ENCODE peak calls at places on chromosome 7, in ten cellular contexts. P, S, Y, A, G, H, F, L, T and O are unnamed samples. For H3K9me3, the result is how much of the 10 kb centered on the place peaks cover.

GRCh38 chr7:135523146-135523545 is 13.2 kb upstream of the CNOT4 start:
- DNase-seq in P (no peak), S (no peak), Y (no peak), A (no peak), G (no peak), H (no peak), F (no peak), L (no peak), T (no peak), O (no peak)

GRCh38 chr7:37081436-37081835 is 357.1 kb upstream of the AOAH start:
- DNase-seq in P (peak), S (peak), Y (no peak), A (no peak), G (peak), H (no peak), F (no peak), L (no peak), T (no peak), O (no peak)

GRCh38 chr7:98638853-98639252 is 21.8 kb downstream of the NPTX2 start:
- DNase-seq in P (no peak), S (no peak), Y (no peak), A (no peak), G (no peak), H (no peak), F (no peak), L (no peak), T (no peak), O (no peak)

GRCh38 chr7:131605280-131605878 is 49.0 kb upstream of the PODXL start:
- DNase-seq in P (no peak), S (peak), Y (no peak), A (no peak), G (no peak), H (no peak), F (peak), L (peak), T (no peak), O (no peak)

GRCh38 chr7:12474035-12474434 is 70.4 kb upstream of the VWDE start:
- DNase-seq in P (no peak), S (no peak), Y (no peak), A (no peak), G (no peak), H (no peak), F (no peak), L (peak), T (no peak), O (peak)

GRCh38 chr7:13920053-13920697 is 69.3 kb downstream of the ETV1 start:
- DNase-seq in P (peak), S (peak), Y (peak), A (no peak), G (peak), H (no peak), F (peak), L (peak), T (no peak), O (no peak)

GRCh38 chr7:36910401-36910800 is 186.1 kb upstream of the AOAH start:
- DNase-seq in P (no peak), S (no peak), Y (no peak), A (no peak), G (no peak), H (no peak), F (peak), L (no peak), T (no peak), O (no peak)

GRCh38 chr7:140696024-140696678 is 357 bp upstream of the NDUFB2 start:
- DNase-seq in P (peak), S (peak), Y (peak), A (peak), G (no peak), H (peak), F (peak), L (peak), T (peak), O (peak)

GRCh38 chr7:22189741-22190140 is 167.2 kb downstream of the RAPGEF5 start:
- DNase-seq in P (no peak), S (no peak), Y (no peak), A (no peak), G (no peak), H (no peak), F (no peak), L (no peak), T (no peak), O (no peak)

GRCh38 chr7:91850455-91850854 is 30.0 kb downstream of the MTERF1 start:
- DNase-seq in P (no peak), S (peak), Y (peak), A (no peak), G (no peak), H (no peak), F (no peak), L (peak), T (no peak), O (no peak)

GRCh38 chr7:7672545-7673239 is 32.1 kb downstream of the UMAD1 start:
- DNase-seq in P (no peak), S (no peak), Y (no peak), A (no peak), G (no peak), H (no peak), F (no peak), L (no peak), T (no peak), O (no peak)

GRCh38 chr7:144398291-144398690 is 5.2 kb downstream of the NOBOX start:
- DNase-seq in P (no peak), S (no peak), Y (no peak), A (no peak), G (no peak), H (no peak), F (no peak), L (no peak), T (no peak), O (no peak)

GRCh38 chr7:95104739-95105138 is 197.3 kb downstream of the PPP1R9A start:
- DNase-seq in P (peak), S (no peak), Y (peak), A (no peak), G (peak), H (no peak), F (no peak), L (peak), T (no peak), O (no peak)

GRCh38 chr7:44172352-44172751 is 16.9 kb downstream of the GCK start:
- DNase-seq in P (no peak), S (no peak), Y (no peak), A (no peak), G (no peak), H (peak), F (no peak), L (no peak), T (no peak), O (no peak)

DNA sequence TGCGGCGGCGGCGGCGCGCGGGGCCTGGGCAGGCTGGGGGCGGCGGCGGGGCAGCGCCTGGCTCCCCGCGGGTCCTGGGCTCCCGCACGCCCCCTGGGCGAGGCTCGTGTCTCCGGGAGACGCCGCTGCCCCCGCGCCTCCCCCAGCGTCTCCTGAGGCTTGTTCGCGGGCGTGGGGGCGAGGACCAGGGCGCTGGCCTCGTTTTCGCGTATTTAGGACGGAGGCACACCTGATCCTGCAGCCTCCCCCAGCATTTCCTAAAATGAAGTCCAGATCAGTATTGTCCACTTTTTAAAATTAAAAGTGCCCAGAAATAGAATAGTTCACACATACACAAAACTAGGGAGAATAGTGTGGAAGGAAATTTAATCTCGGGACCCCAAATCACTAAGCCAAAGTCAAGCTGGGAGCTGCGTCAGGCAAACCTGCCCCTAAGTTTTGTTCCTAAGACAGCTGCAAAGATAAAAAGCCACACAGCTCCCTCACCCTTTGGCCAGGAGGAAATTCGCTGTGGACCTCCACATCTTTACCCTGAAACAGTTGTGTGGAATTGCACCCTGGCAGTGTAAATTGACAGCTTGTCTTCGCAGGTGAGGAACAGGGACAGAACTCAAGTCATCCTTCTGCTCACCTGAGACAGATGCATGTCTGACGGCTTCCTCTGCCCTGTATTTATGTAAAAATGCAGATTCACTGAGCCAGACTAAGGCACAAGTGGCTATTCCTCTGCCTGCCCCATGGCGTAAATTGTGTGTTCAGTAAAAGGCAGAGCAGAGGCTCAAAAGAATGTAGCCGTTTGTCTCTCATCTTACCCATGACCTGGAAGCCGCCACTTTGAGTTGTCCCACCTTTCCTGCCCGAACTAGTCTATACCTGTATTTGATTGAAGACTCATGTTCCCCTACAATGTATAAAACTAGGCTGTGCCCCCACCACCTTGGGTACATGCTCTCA is 740 bp downstream of the GALNT11 start:
- DNase-seq in P (no peak), S (no peak), Y (no peak), A (no peak), G (no peak), H (no peak), F (peak), L (no peak), T (no peak), O (no peak)
- TF ChIP-seq CTCF in P (no peak), S (no peak), Y (no peak), A (no peak), G (no peak), H (peak), F (peak), L (no peak), T (no peak), O (no peak)

DNA sequence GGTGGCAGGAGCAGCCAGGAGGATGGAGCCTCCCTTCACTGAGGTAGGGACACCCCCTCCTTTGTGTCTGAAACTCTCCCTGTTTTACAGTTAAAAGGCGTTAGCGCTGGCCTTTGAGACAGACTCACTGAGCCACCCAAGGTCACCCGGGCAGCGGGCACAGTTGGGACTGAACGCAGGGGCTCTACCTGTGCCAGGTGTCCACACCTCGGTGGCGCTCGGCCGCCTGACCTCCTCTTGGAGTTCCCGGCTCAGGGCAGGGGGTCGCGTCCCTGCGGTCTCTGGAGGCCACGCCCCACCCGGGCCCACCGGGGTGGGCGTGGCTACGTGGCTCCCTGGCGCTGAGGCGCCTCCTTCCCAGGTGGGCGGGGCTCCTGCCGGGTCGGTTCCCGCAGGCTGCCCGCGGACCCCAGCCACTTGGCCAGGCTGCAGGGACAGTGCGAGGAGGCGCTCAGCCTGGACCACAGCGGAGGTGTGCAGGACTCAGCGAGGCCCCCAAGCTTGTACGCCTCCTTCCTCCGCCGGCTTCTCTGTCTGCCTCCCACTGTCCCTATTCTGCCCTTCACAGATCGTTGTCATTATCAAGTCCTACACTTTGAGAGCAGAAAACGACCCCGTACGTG is 39.9 kb upstream of the LEP start:
- DNase-seq in P (peak), S (no peak), Y (no peak), A (no peak), G (no peak), H (no peak), F (peak), L (no peak), T (no peak), O (peak)
- H3K4me3 ChIP-seq in P (no peak), S (peak), Y (no peak), A (no peak), G (no peak), H (no peak), F (peak), L (no peak), T (peak), O (peak)

DNA sequence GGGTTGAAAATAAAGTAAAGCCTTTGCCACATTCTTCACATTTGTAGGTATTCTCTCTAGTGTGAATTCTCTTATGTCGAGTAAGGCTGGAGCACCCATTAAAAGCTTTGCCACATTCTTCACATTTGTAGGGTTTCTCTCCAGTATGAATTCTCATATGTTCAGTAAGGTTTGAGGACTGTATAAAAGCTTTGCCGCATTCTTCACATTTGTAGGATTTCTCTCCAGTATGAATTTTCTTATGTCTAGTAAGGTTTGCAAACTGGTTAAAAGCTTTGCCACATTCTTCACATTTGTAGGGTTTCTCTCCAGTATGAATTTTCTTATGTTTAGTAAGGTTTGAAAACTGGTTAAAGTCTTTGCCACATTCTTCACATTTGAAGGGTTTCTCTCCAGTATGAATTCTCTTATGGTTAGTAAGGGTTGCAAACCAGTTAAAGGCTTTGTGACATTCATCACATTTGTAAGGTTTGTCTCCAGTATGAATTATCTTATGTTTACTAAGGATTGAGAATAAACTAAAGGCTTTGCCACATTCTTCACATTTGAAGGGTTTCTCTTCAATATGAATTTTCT is 41.4 kb downstream of the ZNF680 start:
- DNase-seq in P (no peak), S (no peak), Y (no peak), A (no peak), G (no peak), H (no peak), F (no peak), L (no peak), T (no peak), O (no peak)
- H3K9me3 ChIP-seq in P (under half), S (under half), Y (half or more), A (half or more), G (under half), H (half or more), F (half or more), L (under half), T (half or more), O (under half)

GRCh38 chr7:3092468-3092867 is 48.8 kb upstream of the CARD11 start:
- DNase-seq in P (peak), S (no peak), Y (no peak), A (peak), G (no peak), H (peak), F (no peak), L (no peak), T (peak), O (no peak)

GRCh38 chr7:3087243-3087642 is 43.6 kb upstream of the CARD11 start:
- DNase-seq in P (no peak), S (no peak), Y (no peak), A (no peak), G (no peak), H (no peak), F (no peak), L (peak), T (no peak), O (no peak)

GRCh38 chr7:3091631-3092030 is 48.0 kb upstream of the CARD11 start:
- DNase-seq in P (no peak), S (no peak), Y (no peak), A (no peak), G (no peak), H (no peak), F (no peak), L (no peak), T (no peak), O (no peak)

GRCh38 chr7:3095046-3095445 is 51.4 kb upstream of the CARD11 start:
- DNase-seq in P (peak), S (no peak), Y (no peak), A (no peak), G (no peak), H (no peak), F (no peak), L (no peak), T (no peak), O (no peak)

DNA sequence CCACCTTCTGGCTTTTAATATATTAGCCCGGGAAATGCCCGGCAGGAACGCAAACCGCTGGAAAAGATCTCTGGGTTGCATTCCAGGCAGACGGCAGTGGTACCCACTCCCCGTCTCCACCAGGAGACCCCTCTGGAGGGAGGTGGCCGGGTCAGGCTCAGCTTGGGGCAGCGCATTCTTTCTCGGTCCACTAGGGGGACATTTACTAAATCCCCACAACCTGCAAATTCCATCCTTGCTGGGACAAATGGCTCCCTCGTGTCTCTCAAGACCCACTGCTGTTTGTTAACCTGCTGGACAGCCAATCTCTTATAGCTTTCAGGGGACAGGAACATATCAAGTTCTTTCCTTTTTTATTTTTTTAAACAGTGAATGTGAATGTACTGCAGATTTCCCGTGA is 45.8 kb upstream of the CARD11 start:
- DNase-seq in P (no peak), S (peak), Y (peak), A (no peak), G (peak), H (no peak), F (peak), L (peak), T (no peak), O (peak)
- TF ChIP-seq CTCF in P (peak), S (peak), Y (peak), A (peak), G (peak), H (peak), F (peak), L (peak), T (no peak), O (peak)

DNA sequence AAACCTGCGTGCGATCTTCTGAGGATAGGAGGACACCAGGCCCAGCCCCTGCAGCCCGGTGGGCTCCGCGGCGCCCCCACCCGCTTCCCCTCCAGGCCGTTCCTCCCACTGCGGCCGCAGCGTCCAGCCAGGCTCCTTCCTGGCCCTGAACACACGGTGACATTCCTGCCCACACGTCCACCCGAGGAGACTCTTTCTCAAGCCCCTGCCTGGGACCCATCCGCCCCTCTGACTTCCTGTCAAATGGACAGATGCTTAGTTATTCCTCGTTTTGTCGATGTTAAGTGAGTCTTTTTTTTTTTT is 32.4 kb upstream of the RNF32 start:
- DNase-seq in P (no peak), S (no peak), Y (no peak), A (peak), G (peak), H (no peak), F (no peak), L (no peak), T (no peak), O (no peak)
- H3K4me3 ChIP-seq in P (no peak), S (no peak), Y (no peak), A (peak), G (peak), H (peak), F (no peak), L (no peak), T (peak), O (no peak)

DNA sequence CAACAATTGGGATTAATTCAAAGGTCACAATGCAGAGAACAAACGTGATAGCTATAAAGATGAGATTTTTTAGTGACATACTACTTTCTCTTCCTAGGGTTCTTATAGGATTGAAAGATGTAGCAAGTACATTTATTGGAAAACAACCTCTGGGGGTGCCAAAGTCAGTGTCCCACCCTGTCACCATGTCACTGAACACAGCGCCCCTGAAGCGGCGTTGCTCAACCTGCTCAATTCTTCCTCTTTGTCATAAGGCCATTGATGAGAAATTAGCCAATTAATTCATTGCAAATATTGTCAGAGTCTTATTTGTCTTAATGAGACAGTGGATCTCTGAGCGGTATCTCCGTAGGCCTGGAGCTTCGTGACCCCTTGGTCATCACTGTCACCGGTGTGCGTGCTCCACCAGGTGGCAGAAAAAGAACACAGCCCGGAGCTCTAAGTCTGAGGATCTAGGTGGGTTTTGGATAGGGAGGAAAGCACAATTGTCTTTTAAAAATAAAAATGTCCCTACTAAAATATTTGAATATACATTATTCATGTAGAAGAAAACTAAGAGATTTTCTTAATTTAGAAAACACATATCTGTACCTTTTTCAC is 362.6 kb downstream of the PAXIP1 start:
- DNase-seq in P (no peak), S (no peak), Y (no peak), A (no peak), G (no peak), H (no peak), F (peak), L (no peak), T (no peak), O (peak)
- H3K9me3 ChIP-seq in P (under half), S (under half), Y (under half), A (under half), G (under half), H (under half), F (under half), L (under half), T (under half), O (under half)

DNA sequence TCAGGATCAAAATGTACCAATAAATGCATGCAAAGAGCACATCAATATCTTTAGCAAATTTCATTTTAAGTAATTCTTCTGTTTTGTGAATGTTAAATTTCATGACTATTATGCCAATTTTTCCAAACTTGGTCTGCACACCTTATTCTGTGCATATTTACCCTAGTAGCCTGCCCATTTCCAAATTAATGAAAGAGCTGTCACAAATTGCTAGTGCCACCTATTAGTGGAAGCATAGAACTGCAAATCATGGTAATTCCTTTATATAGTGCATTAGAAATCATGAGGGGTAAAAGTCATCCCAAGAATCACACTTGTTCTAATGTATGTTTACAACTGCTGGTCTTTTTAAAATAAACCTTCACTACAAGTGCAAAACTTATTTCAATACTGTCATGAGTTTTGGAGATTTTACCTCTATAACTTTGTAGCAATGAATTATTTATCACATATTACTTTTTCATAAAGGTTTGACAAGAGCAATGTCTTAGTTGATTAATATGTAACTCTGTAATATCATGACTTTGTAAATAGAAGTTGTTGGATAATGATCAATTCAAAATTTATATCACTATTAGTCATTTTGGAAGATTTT is 5.7 kb downstream of the SEMA3A start:
- DNase-seq in P (no peak), S (peak), Y (peak), A (no peak), G (peak), H (no peak), F (no peak), L (no peak), T (no peak), O (no peak)
- TF ChIP-seq CTCF in P (no peak), S (peak), Y (peak), A (peak), G (peak), H (peak), F (peak), L (peak), T (no peak), O (peak)